ENCODE peak calls at places on chromosomes 16 and 17, in five cellular contexts. One of them, this sample, is unnamed.

GRCh38 chr16:4139968-4140367 is 23.7 kb upstream of the ADCY9 start:
- DNase-seq in GM12878: no peak
- DNase-seq in AG04450: no peak
- DNase-seq in MM.1S: no peak
- DNase-seq in body of pancreas: no peak
- DNase-seq in this sample: no peak

GRCh38 chr16:54455021-54455725 is 168.6 kb upstream of the IRX3 start:
- DNase-seq in GM12878: no peak
- DNase-seq in body of pancreas: no peak
- DNase-seq in AG04450: no peak
- DNase-seq in MM.1S: no peak
- DNase-seq in this sample: no peak

GRCh38 chr17:50649042-50649908 is 14.6 kb downstream of the ABCC3 start:
- DNase-seq in MM.1S: no peak
- DNase-seq in AG04450: peak
- DNase-seq in body of pancreas: no peak
- DNase-seq in GM12878: no peak
- DNase-seq in this sample: no peak

GRCh38 chr16:83031524-83031923 is 404.8 kb downstream of the CDH13 start:
- DNase-seq in GM12878: no peak
- DNase-seq in MM.1S: no peak
- DNase-seq in body of pancreas: no peak
- DNase-seq in AG04450: no peak
- DNase-seq in this sample: no peak

GRCh38 chr17:75738218-75738802 is 17.1 kb downstream of the ITGB4 start:
- DNase-seq in AG04450: no peak
- DNase-seq in MM.1S: no peak
- DNase-seq in body of pancreas: no peak
- DNase-seq in GM12878: no peak
- DNase-seq in this sample: no peak

GRCh38 chr16:30747331-30747730 is 894 bp upstream of the PHKG2 start:
- DNase-seq in GM12878: no peak
- DNase-seq in MM.1S: peak
- DNase-seq in AG04450: no peak
- DNase-seq in body of pancreas: no peak
- DNase-seq in this sample: no peak

GRCh38 chr17:67487506-67487905 is 110.4 kb downstream of the PITPNC1 start:
- DNase-seq in GM12878: no peak
- DNase-seq in body of pancreas: no peak
- DNase-seq in MM.1S: no peak
- DNase-seq in AG04450: no peak
- DNase-seq in this sample: no peak

GRCh38 chr16:11576427-11577289 is 10.1 kb downstream of the LITAF start:
- DNase-seq in AG04450: no peak
- DNase-seq in MM.1S: peak
- DNase-seq in body of pancreas: no peak
- DNase-seq in GM12878: peak
- DNase-seq in this sample: no peak

GRCh38 chr16:66899310-66899944 is 19.1 kb downstream of the PDP2 start:
- DNase-seq in AG04450: no peak
- DNase-seq in GM12878: no peak
- DNase-seq in body of pancreas: no peak
- DNase-seq in MM.1S: no peak
- DNase-seq in this sample: no peak

GRCh38 chr16:27642753-27643152 is 92.8 kb downstream of the KATNIP start:
- DNase-seq in MM.1S: no peak
- DNase-seq in GM12878: no peak
- DNase-seq in AG04450: no peak
- DNase-seq in body of pancreas: no peak
- DNase-seq in this sample: no peak

GRCh38 chr16:47309581-47310312 is 151.1 kb downstream of the ITFG1 start:
- DNase-seq in body of pancreas: no peak
- DNase-seq in GM12878: no peak
- DNase-seq in AG04450: peak
- DNase-seq in MM.1S: no peak
- DNase-seq in this sample: no peak

GRCh38 chr16:47018223-47018891 is 44.9 kb upstream of the DNAJA2 start:
- DNase-seq in AG04450: no peak
- DNase-seq in GM12878: peak
- DNase-seq in MM.1S: peak
- DNase-seq in body of pancreas: peak
- DNase-seq in this sample: no peak

GRCh38 chr17:68101992-68102758 is 66.6 kb downstream of the KPNA2 start:
- DNase-seq in GM12878: no peak
- DNase-seq in body of pancreas: peak
- DNase-seq in AG04450: no peak
- DNase-seq in MM.1S: no peak
- DNase-seq in this sample: no peak

GRCh38 chr16:47734987-47735594 is 274.0 kb downstream of the PHKB start:
- DNase-seq in GM12878: no peak
- DNase-seq in MM.1S: no peak
- DNase-seq in body of pancreas: peak
- DNase-seq in AG04450: no peak
- DNase-seq in this sample: no peak

GRCh38 chr16:84574191-84574590 is 43.7 kb downstream of the COTL1 start:
- DNase-seq in body of pancreas: no peak
- DNase-seq in GM12878: no peak
- DNase-seq in MM.1S: no peak
- DNase-seq in AG04450: no peak
- DNase-seq in this sample: peak

GRCh38 chr17:29573871-29574731 is 5.6 kb downstream of the TP53I13 start:
- DNase-seq in body of pancreas: peak
- DNase-seq in AG04450: no peak
- DNase-seq in GM12878: no peak
- DNase-seq in MM.1S: no peak
- DNase-seq in this sample: peak

GRCh38 chr16:87132361-87133014 is 184.7 kb downstream of the C16orf95 start:
- DNase-seq in MM.1S: no peak
- DNase-seq in AG04450: peak
- DNase-seq in body of pancreas: no peak
- DNase-seq in GM12878: no peak
- DNase-seq in this sample: peak

GRCh38 chr17:76597156-76598003 is 11.7 kb upstream of the ST6GALNAC2 start:
- DNase-seq in body of pancreas: no peak
- DNase-seq in AG04450: no peak
- DNase-seq in GM12878: peak
- DNase-seq in MM.1S: no peak
- DNase-seq in this sample: no peak

GRCh38 chr17:27280527-27280926 is 13.4 kb upstream of the WSB1 start:
- DNase-seq in body of pancreas: no peak
- DNase-seq in MM.1S: no peak
- DNase-seq in AG04450: no peak
- DNase-seq in GM12878: no peak
- DNase-seq in this sample: no peak

GRCh38 chr17:27284811-27285415 is 9.0 kb upstream of the WSB1 start:
- DNase-seq in MM.1S: no peak
- DNase-seq in GM12878: no peak
- DNase-seq in body of pancreas: no peak
- DNase-seq in AG04450: no peak
- DNase-seq in this sample: no peak

GRCh38 chr17:27282054-27282501 is 11.8 kb upstream of the WSB1 start:
- DNase-seq in body of pancreas: no peak
- DNase-seq in AG04450: no peak
- DNase-seq in MM.1S: peak
- DNase-seq in GM12878: peak
- DNase-seq in this sample: no peak

GRCh38 chr17:27283057-27283456 is 10.9 kb upstream of the WSB1 start:
- DNase-seq in AG04450: no peak
- DNase-seq in MM.1S: no peak
- DNase-seq in GM12878: no peak
- DNase-seq in body of pancreas: no peak
- DNase-seq in this sample: no peak

GRCh38 chr17:27281438-27281837 is 12.5 kb upstream of the WSB1 start:
- DNase-seq in body of pancreas: no peak
- DNase-seq in MM.1S: no peak
- DNase-seq in GM12878: no peak
- DNase-seq in AG04450: no peak
- DNase-seq in this sample: no peak
- H3K4me3 ChIP-seq in body of pancreas: no peak
- H3K4me3 ChIP-seq in MM.1S: no peak
- H3K4me3 ChIP-seq in GM12878: no peak
- H3K4me3 ChIP-seq in AG04450: no peak
- H3K4me3 ChIP-seq in this sample: no peak

DNA sequence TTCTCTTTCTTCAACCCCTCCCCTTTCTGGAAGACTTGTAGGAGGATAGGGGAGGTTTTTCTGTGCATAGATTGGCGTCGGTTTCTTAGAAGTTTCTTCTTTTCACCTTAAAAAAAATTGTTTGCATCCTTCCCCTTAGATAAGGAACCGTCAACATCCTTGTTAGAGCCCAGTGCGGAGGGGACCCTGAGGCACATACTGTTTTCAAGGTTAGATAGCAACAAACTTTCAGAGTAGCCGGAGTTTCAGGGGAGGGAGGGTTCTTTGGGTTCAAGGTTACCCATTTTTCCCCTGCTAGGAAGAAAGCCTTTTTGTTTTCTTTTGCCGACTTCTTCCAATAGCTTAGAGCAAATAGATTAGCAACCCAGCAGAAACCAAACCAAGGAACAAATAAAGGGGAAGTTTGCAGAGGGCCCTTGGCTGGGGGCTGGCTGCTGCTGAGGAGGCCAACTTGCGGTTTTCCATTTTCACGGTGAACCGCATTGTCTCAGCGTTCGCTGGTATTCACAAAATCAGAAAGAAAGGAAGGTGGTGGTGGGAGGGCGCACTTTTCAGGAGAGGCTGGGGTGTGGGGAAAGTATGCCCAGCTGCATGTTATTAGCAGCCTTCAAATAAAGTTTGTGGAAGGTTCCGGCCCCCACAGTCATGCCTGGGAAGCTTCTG is 28.8 kb downstream of the MSI2 start:
- DNase-seq in AG04450: no peak
- DNase-seq in GM12878: peak
- DNase-seq in MM.1S: peak
- DNase-seq in body of pancreas: no peak
- DNase-seq in this sample: no peak
- H3K27ac ChIP-seq in AG04450: no peak
- H3K27ac ChIP-seq in GM12878: peak
- H3K27ac ChIP-seq in MM.1S: peak
- H3K27ac ChIP-seq in body of pancreas: no peak
- H3K27ac ChIP-seq in this sample: peak

DNA sequence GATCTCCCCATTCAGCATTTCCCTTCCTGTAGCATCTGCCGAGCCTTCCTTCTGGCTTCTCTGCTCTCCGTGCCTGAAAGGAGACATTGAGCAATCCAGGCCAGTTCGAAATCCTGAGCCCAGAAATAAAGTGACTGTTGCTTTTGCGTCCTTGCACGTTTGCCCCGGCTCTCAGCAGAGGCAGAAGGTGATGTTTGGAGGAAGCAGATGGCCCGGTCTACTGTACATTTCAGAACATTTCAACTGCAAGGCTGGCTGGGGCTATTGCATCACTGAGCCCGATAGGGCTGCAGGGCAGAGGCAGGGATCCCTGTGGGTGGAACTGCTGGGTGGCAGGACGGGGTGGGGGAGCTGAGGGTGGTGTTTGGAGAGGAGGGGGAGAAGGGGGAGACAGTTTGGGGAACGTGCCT is 29.5 kb downstream of the IRF8 start:
- DNase-seq in AG04450: no peak
- DNase-seq in GM12878: no peak
- DNase-seq in body of pancreas: peak
- DNase-seq in MM.1S: no peak
- DNase-seq in this sample: no peak
- H3K4me3 ChIP-seq in AG04450: no peak
- H3K4me3 ChIP-seq in GM12878: no peak
- H3K4me3 ChIP-seq in body of pancreas: no peak
- H3K4me3 ChIP-seq in MM.1S: no peak
- H3K4me3 ChIP-seq in this sample: no peak

GRCh38 chr17:57649191-57649590 is 95.9 kb downstream of the CCDC182 start:
- DNase-seq in body of pancreas: no peak
- DNase-seq in GM12878: no peak
- DNase-seq in AG04450: no peak
- DNase-seq in MM.1S: no peak
- DNase-seq in this sample: no peak
- H3K27ac ChIP-seq in body of pancreas: no peak
- H3K27ac ChIP-seq in GM12878: no peak
- H3K27ac ChIP-seq in AG04450: no peak
- H3K27ac ChIP-seq in MM.1S: no peak
- H3K27ac ChIP-seq in this sample: no peak

DNA sequence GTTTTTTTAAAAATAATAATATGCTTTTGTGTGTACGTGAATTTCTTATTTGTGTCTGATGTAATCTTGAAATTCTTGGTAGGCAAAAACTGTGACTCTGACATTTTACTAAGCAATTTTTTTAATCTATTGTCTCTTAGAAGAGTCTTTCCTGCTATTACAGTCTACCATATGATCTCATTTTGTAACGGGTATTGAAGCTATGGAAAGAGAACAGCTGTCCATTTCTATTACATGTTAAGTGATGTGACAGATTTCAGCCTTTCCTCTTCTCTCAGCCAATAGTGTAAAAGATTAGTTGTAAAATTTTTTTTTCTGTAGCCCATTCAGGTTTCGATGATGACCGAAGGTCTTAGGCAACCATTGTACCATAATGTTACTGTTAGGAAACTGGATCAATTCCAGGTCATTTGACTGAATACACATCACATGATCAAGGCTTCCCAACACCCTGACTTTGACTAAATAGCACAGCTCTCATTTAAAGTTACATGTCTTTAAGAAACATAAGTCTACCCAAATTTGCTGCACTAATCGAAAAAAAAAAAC is 147.6 kb upstream of the HLF start:
- DNase-seq in AG04450: no peak
- DNase-seq in MM.1S: no peak
- DNase-seq in GM12878: no peak
- DNase-seq in body of pancreas: no peak
- DNase-seq in this sample: no peak
- H3K4me3 ChIP-seq in AG04450: no peak
- H3K4me3 ChIP-seq in MM.1S: no peak
- H3K4me3 ChIP-seq in GM12878: no peak
- H3K4me3 ChIP-seq in body of pancreas: no peak
- H3K4me3 ChIP-seq in this sample: no peak

GRCh38 chr17:81480140-81480917 is 32.3 kb downstream of the ACTG1 start:
- DNase-seq in GM12878: no peak
- DNase-seq in MM.1S: no peak
- DNase-seq in AG04450: no peak
- DNase-seq in body of pancreas: peak
- DNase-seq in this sample: no peak
- H3K27ac ChIP-seq in GM12878: no peak
- H3K27ac ChIP-seq in MM.1S: no peak
- H3K27ac ChIP-seq in AG04450: no peak
- H3K27ac ChIP-seq in body of pancreas: no peak
- H3K27ac ChIP-seq in this sample: no peak

This sample was measured in dorsolateral prefrontal cortex.